ENCODE peak calls at places on chromosomes 12 and 14, in six cellular contexts. G, K, V, Q, C and R are unnamed samples.

GRCh38 chr14:106174206-106174605 is 647.8 kb downstream of the TMEM121 start:
- DNase-seq in K (no peak), G (no peak), Q (no peak), V (no peak), C (peak), R (no peak)

GRCh38 chr12:120234643-120235368 is 30.7 kb downstream of the PXN start:
- DNase-seq in G (peak), C (no peak), K (peak), V (peak), Q (peak), R (peak)

GRCh38 chr12:109961612-109962011 is 34.6 kb downstream of the GIT2 start:
- DNase-seq in V (peak), K (peak), Q (no peak), G (no peak), C (no peak), R (no peak)

GRCh38 chr12:131613186-131613585 is 97.7 kb upstream of the SFSWAP start:
- DNase-seq in G (no peak), C (no peak), Q (no peak), V (no peak), K (no peak), R (no peak)

GRCh38 chr12:51907083-51907863 is at the start of gene ACVRL1:
- DNase-seq in K (no peak), G (no peak), C (no peak), V (no peak), Q (no peak), R (no peak)

GRCh38 chr12:93015970-93016751 is 87.1 kb upstream of the EEA1 start:
- DNase-seq in Q (peak), C (no peak), K (no peak), V (peak), G (no peak), R (peak)

GRCh38 chr14:71452535-71452934 is 479.7 kb upstream of the RGS6 start:
- DNase-seq in C (no peak), Q (no peak), G (no peak), V (peak), K (no peak), R (no peak)

GRCh38 chr14:39430762-39431415 is 1.3 kb downstream of the FBXO33 start:
- DNase-seq in Q (peak), C (no peak), K (peak), G (peak), V (peak), R (no peak)

GRCh38 chr12:131603106-131604033 is 107.5 kb upstream of the SFSWAP start:
- DNase-seq in G (no peak), V (no peak), K (no peak), Q (no peak), C (no peak), R (no peak)